ENCODE peak calls at places on chromosomes 11 and 22, in nine cellular contexts. One of them, this sample, is unnamed.

GRCh38 chr22:42075277-42075676 is 1.2 kb downstream of the PHETA2 start:
- DNase-seq in PC-3: no peak
- DNase-seq in left ventricle myocardium inferior: no peak
- DNase-seq in sigmoid colon: no peak
- DNase-seq in aorta: no peak
- DNase-seq in tibial nerve: no peak
- DNase-seq in SJCRH30: no peak
- DNase-seq in brain microvascular endothelial cell: no peak
- DNase-seq in upper lobe of right lung: no peak
- DNase-seq in this sample: no peak

GRCh38 chr22:30733081-30733680 is 38.5 kb downstream of the OSBP2 start:
- DNase-seq in brain microvascular endothelial cell: peak
- DNase-seq in upper lobe of right lung: no peak
- DNase-seq in aorta: peak
- DNase-seq in left ventricle myocardium inferior: no peak
- DNase-seq in tibial nerve: no peak
- DNase-seq in PC-3: peak
- DNase-seq in SJCRH30: no peak
- DNase-seq in sigmoid colon: no peak
- DNase-seq in this sample: no peak

GRCh38 chr11:107710301-107710700 is 1.6 kb downstream of the SLN start:
- DNase-seq in SJCRH30: no peak
- DNase-seq in aorta: no peak
- DNase-seq in left ventricle myocardium inferior: no peak
- DNase-seq in PC-3: no peak
- DNase-seq in sigmoid colon: no peak
- DNase-seq in brain microvascular endothelial cell: no peak
- DNase-seq in upper lobe of right lung: no peak
- DNase-seq in tibial nerve: no peak
- DNase-seq in this sample: no peak

GRCh38 chr22:37196539-37197450 is 8.7 kb upstream of the C1QTNF6 start:
- DNase-seq in left ventricle myocardium inferior: peak
- DNase-seq in brain microvascular endothelial cell: no peak
- DNase-seq in tibial nerve: peak
- DNase-seq in upper lobe of right lung: peak
- DNase-seq in aorta: peak
- DNase-seq in PC-3: peak
- DNase-seq in sigmoid colon: peak
- DNase-seq in SJCRH30: no peak
- DNase-seq in this sample: no peak

GRCh38 chr11:132717824-132718223 is 814.5 kb downstream of the OPCML start:
- DNase-seq in PC-3: no peak
- DNase-seq in aorta: no peak
- DNase-seq in brain microvascular endothelial cell: no peak
- DNase-seq in sigmoid colon: no peak
- DNase-seq in left ventricle myocardium inferior: no peak
- DNase-seq in SJCRH30: no peak
- DNase-seq in upper lobe of right lung: no peak
- DNase-seq in tibial nerve: no peak
- DNase-seq in this sample: no peak

GRCh38 chr11:119144825-119145476 is 3.9 kb upstream of the ABCG4 start:
- DNase-seq in SJCRH30: peak
- DNase-seq in PC-3: peak
- DNase-seq in upper lobe of right lung: peak
- DNase-seq in brain microvascular endothelial cell: peak
- DNase-seq in left ventricle myocardium inferior: peak
- DNase-seq in tibial nerve: peak
- DNase-seq in sigmoid colon: no peak
- DNase-seq in aorta: peak
- DNase-seq in this sample: no peak

GRCh38 chr11:79081441-79082124 is 359.2 kb downstream of the TENM4 start:
- DNase-seq in brain microvascular endothelial cell: peak
- DNase-seq in SJCRH30: no peak
- DNase-seq in PC-3: no peak
- DNase-seq in tibial nerve: no peak
- DNase-seq in sigmoid colon: no peak
- DNase-seq in aorta: no peak
- DNase-seq in left ventricle myocardium inferior: no peak
- DNase-seq in upper lobe of right lung: no peak
- DNase-seq in this sample: no peak

GRCh38 chr11:57124912-57125311 is 56.8 kb upstream of the LRRC55 start:
- DNase-seq in left ventricle myocardium inferior: no peak
- DNase-seq in SJCRH30: no peak
- DNase-seq in tibial nerve: no peak
- DNase-seq in PC-3: no peak
- DNase-seq in sigmoid colon: no peak
- DNase-seq in upper lobe of right lung: no peak
- DNase-seq in brain microvascular endothelial cell: no peak
- DNase-seq in aorta: no peak
- DNase-seq in this sample: no peak

GRCh38 chr22:19109198-19110063 is 12.8 kb downstream of the DGCR2 start:
- DNase-seq in aorta: peak
- DNase-seq in tibial nerve: peak
- DNase-seq in PC-3: no peak
- DNase-seq in left ventricle myocardium inferior: no peak
- DNase-seq in upper lobe of right lung: peak
- DNase-seq in brain microvascular endothelial cell: no peak
- DNase-seq in SJCRH30: no peak
- DNase-seq in sigmoid colon: no peak
- DNase-seq in this sample: no peak

GRCh38 chr11:118892515-118892914 is 8.8 kb downstream of the CXCR5 start:
- DNase-seq in tibial nerve: no peak
- DNase-seq in upper lobe of right lung: no peak
- DNase-seq in aorta: no peak
- DNase-seq in PC-3: no peak
- DNase-seq in left ventricle myocardium inferior: no peak
- DNase-seq in brain microvascular endothelial cell: no peak
- DNase-seq in sigmoid colon: no peak
- DNase-seq in SJCRH30: no peak
- DNase-seq in this sample: no peak

GRCh38 chr11:116193321-116194114 is 579.3 kb downstream of the BUD13 start:
- DNase-seq in left ventricle myocardium inferior: no peak
- DNase-seq in brain microvascular endothelial cell: peak
- DNase-seq in aorta: no peak
- DNase-seq in upper lobe of right lung: peak
- DNase-seq in tibial nerve: no peak
- DNase-seq in PC-3: peak
- DNase-seq in SJCRH30: no peak
- DNase-seq in sigmoid colon: peak
- DNase-seq in this sample: peak

GRCh38 chr22:46093796-46094195 is 56.5 kb upstream of the PPARA start:
- DNase-seq in upper lobe of right lung: no peak
- DNase-seq in sigmoid colon: no peak
- DNase-seq in left ventricle myocardium inferior: no peak
- DNase-seq in aorta: no peak
- DNase-seq in PC-3: no peak
- DNase-seq in tibial nerve: no peak
- DNase-seq in brain microvascular endothelial cell: no peak
- DNase-seq in SJCRH30: no peak
- DNase-seq in this sample: no peak

GRCh38 chr22:46092011-46092410 is 58.3 kb upstream of the PPARA start:
- DNase-seq in aorta: no peak
- DNase-seq in tibial nerve: no peak
- DNase-seq in upper lobe of right lung: no peak
- DNase-seq in SJCRH30: no peak
- DNase-seq in brain microvascular endothelial cell: no peak
- DNase-seq in sigmoid colon: no peak
- DNase-seq in PC-3: no peak
- DNase-seq in left ventricle myocardium inferior: peak
- DNase-seq in this sample: no peak

GRCh38 chr22:46094676-46095075 is 55.6 kb upstream of the PPARA start:
- DNase-seq in sigmoid colon: no peak
- DNase-seq in tibial nerve: no peak
- DNase-seq in upper lobe of right lung: no peak
- DNase-seq in aorta: no peak
- DNase-seq in SJCRH30: no peak
- DNase-seq in brain microvascular endothelial cell: no peak
- DNase-seq in left ventricle myocardium inferior: no peak
- DNase-seq in PC-3: no peak
- DNase-seq in this sample: no peak

GRCh38 chr22:46091277-46091977 is 58.9 kb upstream of the PPARA start:
- DNase-seq in SJCRH30: no peak
- DNase-seq in brain microvascular endothelial cell: no peak
- DNase-seq in upper lobe of right lung: peak
- DNase-seq in aorta: no peak
- DNase-seq in sigmoid colon: no peak
- DNase-seq in tibial nerve: no peak
- DNase-seq in left ventricle myocardium inferior: peak
- DNase-seq in PC-3: no peak
- DNase-seq in this sample: no peak

GRCh38 chr22:46092646-46093410 is 57.5 kb upstream of the PPARA start:
- DNase-seq in aorta: no peak
- DNase-seq in upper lobe of right lung: no peak
- DNase-seq in sigmoid colon: no peak
- DNase-seq in brain microvascular endothelial cell: no peak
- DNase-seq in left ventricle myocardium inferior: peak
- DNase-seq in PC-3: no peak
- DNase-seq in SJCRH30: no peak
- DNase-seq in tibial nerve: no peak
- DNase-seq in this sample: no peak
- H3K27ac ChIP-seq in aorta: peak
- H3K27ac ChIP-seq in upper lobe of right lung: peak
- H3K27ac ChIP-seq in sigmoid colon: peak
- H3K27ac ChIP-seq in brain microvascular endothelial cell: no peak
- H3K27ac ChIP-seq in left ventricle myocardium inferior: peak
- H3K27ac ChIP-seq in PC-3: no peak
- H3K27ac ChIP-seq in SJCRH30: no peak
- H3K27ac ChIP-seq in tibial nerve: peak
- H3K27ac ChIP-seq in this sample: peak

GRCh38 chr11:12390258-12390657 is 12.9 kb downstream of the PARVA start:
- DNase-seq in aorta: no peak
- DNase-seq in PC-3: no peak
- DNase-seq in sigmoid colon: no peak
- DNase-seq in brain microvascular endothelial cell: no peak
- DNase-seq in SJCRH30: no peak
- DNase-seq in upper lobe of right lung: no peak
- DNase-seq in left ventricle myocardium inferior: no peak
- DNase-seq in tibial nerve: no peak
- DNase-seq in this sample: no peak

GRCh38 chr11:12388939-12389670 is 11.7 kb downstream of the PARVA start:
- DNase-seq in SJCRH30: no peak
- DNase-seq in left ventricle myocardium inferior: no peak
- DNase-seq in aorta: no peak
- DNase-seq in brain microvascular endothelial cell: no peak
- DNase-seq in upper lobe of right lung: no peak
- DNase-seq in tibial nerve: no peak
- DNase-seq in sigmoid colon: no peak
- DNase-seq in PC-3: no peak
- DNase-seq in this sample: no peak

GRCh38 chr11:12388171-12388570 is 10.8 kb downstream of the PARVA start:
- DNase-seq in brain microvascular endothelial cell: no peak
- DNase-seq in sigmoid colon: no peak
- DNase-seq in left ventricle myocardium inferior: no peak
- DNase-seq in upper lobe of right lung: no peak
- DNase-seq in aorta: no peak
- DNase-seq in PC-3: no peak
- DNase-seq in tibial nerve: no peak
- DNase-seq in SJCRH30: no peak
- DNase-seq in this sample: no peak

GRCh38 chr11:12390687-12391110 is 13.3 kb downstream of the PARVA start:
- DNase-seq in tibial nerve: no peak
- DNase-seq in sigmoid colon: peak
- DNase-seq in upper lobe of right lung: no peak
- DNase-seq in left ventricle myocardium inferior: no peak
- DNase-seq in SJCRH30: peak
- DNase-seq in aorta: no peak
- DNase-seq in brain microvascular endothelial cell: no peak
- DNase-seq in PC-3: no peak
- DNase-seq in this sample: no peak

GRCh38 chr11:12389676-12390075 is 12.3 kb downstream of the PARVA start:
- DNase-seq in upper lobe of right lung: no peak
- DNase-seq in brain microvascular endothelial cell: no peak
- DNase-seq in sigmoid colon: no peak
- DNase-seq in PC-3: no peak
- DNase-seq in SJCRH30: no peak
- DNase-seq in tibial nerve: no peak
- DNase-seq in aorta: no peak
- DNase-seq in left ventricle myocardium inferior: no peak
- DNase-seq in this sample: no peak
- H3K27ac ChIP-seq in upper lobe of right lung: no peak
- H3K27ac ChIP-seq in brain microvascular endothelial cell: no peak
- H3K27ac ChIP-seq in sigmoid colon: peak
- H3K27ac ChIP-seq in PC-3: no peak
- H3K27ac ChIP-seq in SJCRH30: no peak
- H3K27ac ChIP-seq in tibial nerve: peak
- H3K27ac ChIP-seq in aorta: no peak
- H3K27ac ChIP-seq in left ventricle myocardium inferior: no peak
- H3K27ac ChIP-seq in this sample: no peak

DNA sequence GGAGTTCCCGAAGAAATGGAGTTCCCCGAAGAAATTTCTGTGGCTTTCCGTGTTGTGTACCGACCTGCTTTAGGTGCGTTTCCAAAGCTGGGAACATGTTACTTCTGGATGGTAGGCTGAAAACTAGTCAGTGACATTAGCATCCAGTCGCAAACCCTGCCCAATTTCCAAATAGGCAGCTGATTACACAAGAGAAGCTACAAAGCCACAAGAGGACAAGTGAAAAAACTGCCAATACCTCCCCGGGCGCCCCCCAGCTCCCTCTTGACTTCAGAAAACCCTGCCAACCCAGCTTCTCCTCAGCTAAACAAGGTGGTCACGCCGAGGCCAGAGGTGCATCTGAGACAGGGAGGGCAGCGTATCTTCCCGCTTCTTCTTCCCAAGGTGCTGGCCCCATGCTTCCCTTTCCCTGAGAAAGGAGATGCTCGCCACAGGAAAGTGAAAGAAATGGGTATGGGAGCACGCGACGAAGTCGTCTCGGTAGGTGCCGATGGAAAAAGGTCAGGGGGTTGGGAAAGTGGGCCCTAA is 551 bp downstream of the AGBL2 start:
- DNase-seq in tibial nerve: peak
- DNase-seq in brain microvascular endothelial cell: no peak
- DNase-seq in left ventricle myocardium inferior: no peak
- DNase-seq in sigmoid colon: peak
- DNase-seq in upper lobe of right lung: peak
- DNase-seq in aorta: no peak
- DNase-seq in PC-3: no peak
- DNase-seq in SJCRH30: no peak
- DNase-seq in this sample: no peak
- H3K27ac ChIP-seq in tibial nerve: peak
- H3K27ac ChIP-seq in brain microvascular endothelial cell: peak
- H3K27ac ChIP-seq in left ventricle myocardium inferior: peak
- H3K27ac ChIP-seq in sigmoid colon: peak
- H3K27ac ChIP-seq in upper lobe of right lung: peak
- H3K27ac ChIP-seq in aorta: no peak
- H3K27ac ChIP-seq in PC-3: no peak
- H3K27ac ChIP-seq in SJCRH30: no peak
- H3K27ac ChIP-seq in this sample: no peak

DNA sequence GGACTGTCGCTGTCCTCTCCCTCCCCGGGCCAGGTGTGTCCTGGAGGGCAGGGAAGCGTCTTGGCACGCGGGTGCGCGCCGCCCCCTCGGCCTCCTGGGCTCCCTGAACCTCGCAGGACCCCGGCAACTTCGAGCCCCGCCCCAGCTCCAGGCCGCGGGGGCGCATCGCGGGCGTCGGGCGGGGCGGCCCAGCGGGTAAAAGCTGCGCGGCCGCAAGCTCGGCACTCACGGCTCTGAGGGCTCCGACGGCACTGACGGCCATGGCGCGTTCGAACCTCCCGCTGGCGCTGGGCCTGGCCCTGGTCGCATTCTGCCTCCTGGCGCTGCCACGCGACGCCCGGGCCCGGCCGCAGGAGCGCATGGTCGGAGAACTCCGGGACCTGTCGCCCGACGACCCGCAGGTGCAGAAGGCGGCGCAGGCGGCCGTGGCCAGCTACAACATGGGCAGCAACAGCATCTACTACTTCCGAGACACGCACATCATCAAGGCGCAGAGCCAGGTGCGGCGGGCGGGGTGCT is at the start of gene CST6:
- DNase-seq in upper lobe of right lung: peak
- DNase-seq in brain microvascular endothelial cell: no peak
- DNase-seq in left ventricle myocardium inferior: no peak
- DNase-seq in tibial nerve: no peak
- DNase-seq in sigmoid colon: no peak
- DNase-seq in SJCRH30: no peak
- DNase-seq in PC-3: no peak
- DNase-seq in aorta: no peak
- DNase-seq in this sample: no peak
- H3K27ac ChIP-seq in upper lobe of right lung: peak
- H3K27ac ChIP-seq in brain microvascular endothelial cell: no peak
- H3K27ac ChIP-seq in left ventricle myocardium inferior: no peak
- H3K27ac ChIP-seq in tibial nerve: no peak
- H3K27ac ChIP-seq in sigmoid colon: no peak
- H3K27ac ChIP-seq in SJCRH30: no peak
- H3K27ac ChIP-seq in PC-3: peak
- H3K27ac ChIP-seq in aorta: peak
- H3K27ac ChIP-seq in this sample: no peak